ENCODE peak calls at places on chromosomes 12 and 14, in eight cellular contexts. P is heart right ventricle, K is left cardiac atrium, Y is left colon, N is fibroblast of pulmonary artery, I is GM04504, E is midbrain, B is amniotic stem cell. O is an unnamed sample.

GRCh38 chr12:101040936-101041335 is 169.1 kb downstream of the SLC5A8 start:
- DNase-seq in P (no peak), K (no peak), Y (no peak), N (peak), I (no peak), E (no peak), B (no peak), O (no peak)

GRCh38 chr12:66196806-66197205 is 7.8 kb downstream of the IRAK3 start:
- DNase-seq in P (no peak), K (no peak), Y (no peak), N (peak), I (no peak), E (no peak), B (no peak), O (no peak)

GRCh38 chr12:34033628-34034296 is 11.5 kb downstream of the ALG10 start:
- DNase-seq in P (no peak), K (no peak), Y (no peak), N (peak), I (no peak), E (no peak), B (peak), O (peak)

GRCh38 chr14:61140872-61141271 is 140.3 kb downstream of the TMEM30B start:
- DNase-seq in P (no peak), K (no peak), Y (no peak), N (peak), I (peak), E (no peak), B (no peak), O (no peak)

GRCh38 chr14:66359500-66359899 is 126.7 kb upstream of the CCDC196 start:
- DNase-seq in P (peak), K (no peak), Y (no peak), N (peak), I (peak), E (peak), B (no peak), O (peak)

GRCh38 chr12:3295648-3296408 is 195.2 kb upstream of the PRMT8 start:
- DNase-seq in P (peak), K (peak), Y (no peak), N (peak), I (peak), E (no peak), B (no peak), O (peak)

GRCh38 chr12:25200703-25201102 is 5.7 kb downstream of the ETFRF1 start:
- DNase-seq in P (no peak), K (no peak), Y (no peak), N (peak), I (peak), E (no peak), B (no peak), O (no peak)

GRCh38 chr14:22668417-22668816 is 24.3 kb upstream of the OR6J1 start:
- DNase-seq in P (no peak), K (no peak), Y (no peak), N (peak), I (no peak), E (no peak), B (peak), O (no peak)

GRCh38 chr12:116508145-116509121 is 50.7 kb upstream of the MAP1LC3B2 start:
- DNase-seq in P (peak), K (peak), Y (no peak), N (peak), I (no peak), E (no peak), B (no peak), O (peak)

GRCh38 chr14:24052656-24053547 is 1.1 kb downstream of the CARMIL3 start:
- DNase-seq in P (no peak), K (no peak), Y (peak), N (no peak), I (no peak), E (no peak), B (no peak), O (no peak)

O was measured in cerebellar cortex.